ENCODE peak calls at places on chromosomes 11 and 22, in seven cellular contexts. L, B, T, X, Q, F and O are unnamed samples.

GRCh38 chr11:106507645-106508306 is 430.3 kb downstream of the AASDHPPT start:
- DNase-seq in L (no peak), B (no peak), T (no peak), X (no peak), Q (no peak), F (no peak), O (no peak)

GRCh38 chr11:12090061-12090572 is 20.3 kb upstream of the MICAL2 start:
- DNase-seq in L (no peak), B (peak; percentile 61), T (peak; percentile 54), X (no peak), Q (no peak), F (peak; percentile 32), O (no peak)

GRCh38 chr11:87295237-87295636 is 257.5 kb downstream of the TMEM135 start:
- DNase-seq in L (no peak), B (no peak), T (no peak), X (no peak), Q (no peak), F (no peak), O (no peak)

GRCh38 chr11:126186708-126187481 is 24.6 kb downstream of the RPUSD4 start:
- DNase-seq in L (peak; percentile 87), B (no peak), T (no peak), X (no peak), Q (no peak), F (no peak), O (no peak)

GRCh38 chr11:3939651-3940190 is 84.3 kb downstream of the STIM1 start:
- DNase-seq in L (no peak), B (peak; percentile 74), T (no peak), X (no peak), Q (no peak), F (no peak), O (no peak)

GRCh38 chr11:97247601-97248000 is 857.8 kb downstream of the JRKL start:
- DNase-seq in L (no peak), B (no peak), T (no peak), X (no peak), Q (no peak), F (no peak), O (no peak)

GRCh38 chr11:105368711-105369110 is 229.1 kb upstream of the CARD18 start:
- DNase-seq in L (no peak), B (no peak), T (no peak), X (no peak), Q (no peak), F (no peak), O (no peak)

GRCh38 chr22:22376352-22376706 is 131.7 kb downstream of the VPREB1 start:
- DNase-seq in L (no peak), B (no peak), T (no peak), X (no peak), Q (no peak), F (no peak), O (no peak)

GRCh38 chr11:65315204-65315865 is 669 bp downstream of the CDC42EP2 start:
- DNase-seq in L (peak; percentile 68), B (peak; percentile 68), T (peak; percentile 48), X (peak; percentile 74), Q (no peak), F (peak; percentile 90), O (peak; percentile 99)

GRCh38 chr22:22738959-22739585 is 94.7 kb downstream of the GGTLC2 start:
- DNase-seq in L (no peak), B (no peak), T (no peak), X (no peak), Q (no peak), F (no peak), O (no peak)

GRCh38 chr22:19986410-19987341 is 29.9 kb downstream of the ARVCF start:
- DNase-seq in L (peak; percentile 42), B (peak; percentile 61), T (no peak), X (peak; percentile 70), Q (no peak), F (peak; percentile 100), O (peak; percentile 89)

GRCh38 chr11:34648036-34648435 is 27.1 kb downstream of the EHF start:
- DNase-seq in L (no peak), B (no peak), T (no peak), X (no peak), Q (no peak), F (no peak), O (no peak)

GRCh38 chr11:33829430-33830141 is 55.3 kb upstream of the FBXO3 start:
- DNase-seq in L (peak; percentile 13), B (peak; percentile 74), T (peak; percentile 40), X (peak; percentile 81), Q (peak; percentile 28), F (peak; percentile 56), O (peak; percentile 79)

GRCh38 chr11:87114093-87114492 is 76.4 kb downstream of the TMEM135 start:
- DNase-seq in L (no peak), B (peak; percentile 12), T (no peak), X (no peak), Q (no peak), F (no peak), O (no peak)

GRCh38 chr11:76769645-76770586 is 13.2 kb upstream of the TSKU start:
- DNase-seq in L (peak; percentile 81), B (peak; percentile 72), T (no peak), X (peak; percentile 93), Q (no peak), F (no peak), O (no peak)

GRCh38 chr11:70595452-70595851 is 197.1 kb downstream of the CTTN start:
- DNase-seq in L (no peak), B (no peak), T (no peak), X (no peak), Q (no peak), F (no peak), O (no peak)

GRCh38 chr11:36186340-36186739 is 102.9 kb downstream of the COMMD9 start:
- DNase-seq in L (no peak), B (peak; percentile 87), T (no peak), X (no peak), Q (no peak), F (no peak), O (no peak)

GRCh38 chr11:68954970-68955958 is 25.5 kb downstream of the MRGPRD start:
- DNase-seq in L (no peak), B (peak; percentile 45), T (no peak), X (no peak), Q (no peak), F (peak; percentile 57), O (peak; percentile 61)
- TF ChIP-seq CEBPB in L (no peak), B (no peak), T (no peak), X (no peak), Q (no peak), F (no peak), O (no peak)

DNA sequence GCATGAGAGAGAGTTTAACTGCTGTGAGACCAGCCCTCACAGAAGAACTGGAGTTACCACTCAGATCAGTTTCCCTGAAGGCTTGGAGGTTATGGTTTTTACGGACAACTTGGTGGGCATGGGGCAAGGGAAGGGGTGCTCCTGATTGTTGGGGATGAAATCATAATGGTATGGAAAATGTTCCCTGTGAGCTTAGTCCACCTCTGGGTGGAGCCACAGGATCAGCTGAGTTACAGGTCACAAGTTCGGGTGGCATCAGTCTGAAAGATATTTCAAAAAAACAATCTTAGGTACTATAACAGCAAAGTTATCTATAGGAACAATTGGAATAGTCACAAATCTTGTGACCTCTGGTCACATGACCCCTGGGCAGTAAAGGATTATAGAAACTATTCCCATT is 162.9 kb downstream of the DLG2 start:
- DNase-seq in L (no peak), B (no peak), T (no peak), X (no peak), Q (no peak), F (no peak), O (no peak)
- TF ChIP-seq CEBPB in L (no peak), B (no peak), T (no peak), X (no peak), Q (no peak), F (no peak), O (no peak)

GRCh38 chr22:27419473-27419872 is 382.1 kb downstream of the MN1 start:
- DNase-seq in L (no peak), B (peak; percentile 21), T (no peak), X (no peak), Q (no peak), F (no peak), O (no peak)

GRCh38 chr22:27420186-27420816 is 381.3 kb downstream of the MN1 start:
- DNase-seq in L (no peak), B (peak; percentile 25), T (no peak), X (no peak), Q (no peak), F (no peak), O (no peak)

GRCh38 chr22:27418261-27418660 is 383.3 kb downstream of the MN1 start:
- DNase-seq in L (no peak), B (no peak), T (no peak), X (no peak), Q (no peak), F (no peak), O (no peak)

GRCh38 chr22:27413702-27414101 is 387.9 kb downstream of the MN1 start:
- DNase-seq in L (no peak), B (no peak), T (no peak), X (no peak), Q (no peak), F (no peak), O (no peak)

GRCh38 chr22:27416553-27417427 is 384.8 kb downstream of the MN1 start:
- DNase-seq in L (no peak), B (peak; percentile 88), T (no peak), X (no peak), Q (no peak), F (no peak), O (peak; percentile 23)
- TF ChIP-seq CEBPB in L (no peak), B (no peak), T (no peak), X (no peak), Q (no peak), F (no peak), O (no peak)

GRCh38 chr22:43628253-43628649 is 183.9 kb downstream of the EFCAB6 start:
- DNase-seq in L (no peak), B (no peak), T (no peak), X (no peak), Q (no peak), F (no peak), O (no peak)
- TF ChIP-seq CEBPB in L (no peak), B (no peak), T (no peak), X (no peak), Q (no peak), F (no peak), O (no peak)

GRCh38 chr22:31179345-31179744 is 19.4 kb downstream of the RNF185 start:
- DNase-seq in L (peak; percentile 50), B (peak; percentile 23), T (no peak), X (no peak), Q (no peak), F (no peak), O (no peak)
- TF ChIP-seq CEBPB in L (no peak), B (no peak), T (no peak), X (no peak), Q (no peak), F (no peak), O (no peak)